ENCODE peak calls at places on chromosomes 13 and 19, in five cellular contexts. I is RWPE2, X is endodermal cell, B is aorta, L is cardiac muscle cell. O is an unnamed sample. For H3K36me3, the result is how much of the 10 kb centered on the place peaks cover.

GRCh38 chr13:40076765-40077362 is 421.4 kb downstream of the COG6 start:
- DNase-seq in I (no peak), B (no peak), X (no peak), L (no peak), O (no peak)

GRCh38 chr19:12959482-12959881 is 2.5 kb upstream of the GADD45GIP1 start:
- DNase-seq in I (no peak), L (no peak), B (no peak), X (no peak), O (no peak)

GRCh38 chr19:17527326-17527725 is 15.9 kb downstream of the PGLS start:
- DNase-seq in B (no peak), X (no peak), I (no peak), L (no peak), O (no peak)

GRCh38 chr13:23407996-23408395 is 25.5 kb downstream of the SACS start:
- DNase-seq in I (no peak), X (no peak), B (no peak), L (no peak), O (no peak)

GRCh38 chr13:114105351-114106225 is 26.8 kb downstream of the RASA3 start:
- DNase-seq in X (peak), B (peak), L (peak), I (peak), O (peak)

GRCh38 chr13:81597101-81597500 is 1256.2 kb upstream of the SPRY2 start:
- DNase-seq in B (no peak), X (no peak), I (no peak), L (no peak), O (no peak)

GRCh38 chr19:36916991-36917390 is 859 bp downstream of the ZNF568 start:
- DNase-seq in X (peak), B (no peak), I (no peak), L (peak), O (no peak)

GRCh38 chr13:70384156-70384555 is 275.9 kb upstream of the KLHL1 start:
- DNase-seq in B (no peak), I (no peak), L (no peak), X (no peak), O (no peak)

GRCh38 chr19:55041627-55042343 is 3.7 kb upstream of the GP6 start:
- DNase-seq in B (no peak), L (no peak), I (no peak), X (no peak), O (no peak)

GRCh38 chr13:59776924-59777690 is 386.6 kb downstream of the DIAPH3 start:
- DNase-seq in B (no peak), I (no peak), L (no peak), X (no peak), O (no peak)

GRCh38 chr19:17847538-17848366 is at the start of gene JAK3:
- DNase-seq in L (peak), B (peak), I (no peak), X (peak), O (no peak)

GRCh38 chr13:23613971-23614370 is 43.8 kb downstream of the TNFRSF19 start:
- DNase-seq in X (no peak), B (no peak), L (no peak), I (no peak), O (no peak)

GRCh38 chr13:44667950-44668349 is 91.8 kb upstream of the TSC22D1 start:
- DNase-seq in B (no peak), I (no peak), L (no peak), X (no peak), O (no peak)

GRCh38 chr13:87035538-87035937 is 635.6 kb upstream of the SLITRK5 start:
- DNase-seq in B (no peak), I (no peak), L (no peak), X (no peak), O (no peak)

GRCh38 chr13:97946951-97947588 is 6.4 kb upstream of the IPO5 start:
- DNase-seq in X (no peak), B (no peak), I (peak), L (no peak), O (no peak)

GRCh38 chr19:36225219-36225892 is 10.4 kb downstream of the ZNF146 start:
- DNase-seq in X (no peak), B (no peak), L (no peak), I (no peak), O (no peak)

GRCh38 chr19:41373993-41374392 is 2.3 kb upstream of the TMEM91 start:
- DNase-seq in I (no peak), B (peak), L (no peak), X (no peak), O (peak)

GRCh38 chr19:4196009-4196408 is 13.5 kb downstream of the ANKRD24 start:
- DNase-seq in I (no peak), X (no peak), L (no peak), B (no peak), O (no peak)

GRCh38 chr13:29754486-29754806 is 96.0 kb downstream of the UBL3 start:
- DNase-seq in I (no peak), X (peak), L (no peak), B (no peak), O (no peak)

GRCh38 chr19:35278578-35279284 is 3.6 kb upstream of the HAMP start:
- DNase-seq in I (peak), L (no peak), B (no peak), X (no peak), O (no peak)

GRCh38 chr19:29785955-29786589 is 25.7 kb upstream of the CCNE1 start:
- DNase-seq in X (peak), L (no peak), B (no peak), I (no peak), O (no peak)

GRCh38 chr19:55067869-55068268 is 4.9 kb upstream of the RDH13 start:
- DNase-seq in L (no peak), I (no peak), B (no peak), X (no peak), O (no peak)

GRCh38 chr13:30847697-30848307 is 58.3 kb upstream of the MEDAG start:
- DNase-seq in L (no peak), I (no peak), B (no peak), X (no peak), O (peak)

GRCh38 chr13:27662738-27663470 is 41.2 kb downstream of the POLR1D start:
- DNase-seq in B (no peak), X (no peak), I (no peak), L (no peak), O (no peak)

GRCh38 chr13:41905600-41906254 is 55.2 kb downstream of the VWA8 start:
- DNase-seq in L (peak), B (no peak), X (no peak), I (no peak), O (no peak)

GRCh38 chr13:50119593-50119992 is 104.3 kb downstream of the KCNRG start:
- DNase-seq in L (peak), X (no peak), I (no peak), B (no peak), O (no peak)

GRCh38 chr13:45781553-45782326 is 69.8 kb downstream of the SIAH3 start:
- DNase-seq in B (peak), L (no peak), X (no peak), I (peak), O (peak)

GRCh38 chr13:40613192-40613818 is 53.1 kb downstream of the FOXO1 start:
- DNase-seq in X (no peak), I (no peak), L (peak), B (no peak), O (peak)

GRCh38 chr13:99981115-99982020 is at the start of gene ZIC2:
- DNase-seq in I (no peak), X (peak), L (peak), B (no peak), O (no peak)

GRCh38 chr13:49348748-49349147 is 95.1 kb downstream of the CAB39L start:
- DNase-seq in B (no peak), I (no peak), X (peak), L (no peak), O (no peak)

GRCh38 chr19:38713227-38713649 is 31.0 kb downstream of the CAPN12 start:
- DNase-seq in L (no peak), I (no peak), X (no peak), B (no peak), O (peak)

GRCh38 chr19:38714354-38714778 is 29.9 kb downstream of the CAPN12 start:
- DNase-seq in B (no peak), I (no peak), L (no peak), X (no peak), O (no peak)

GRCh38 chr19:38712161-38712748 is 32.0 kb downstream of the CAPN12 start:
- DNase-seq in X (no peak), B (no peak), I (no peak), L (no peak), O (no peak)

GRCh38 chr19:38715540-38715939 is 28.7 kb downstream of the CAPN12 start:
- DNase-seq in X (no peak), L (no peak), B (no peak), I (no peak), O (no peak)

DNA sequence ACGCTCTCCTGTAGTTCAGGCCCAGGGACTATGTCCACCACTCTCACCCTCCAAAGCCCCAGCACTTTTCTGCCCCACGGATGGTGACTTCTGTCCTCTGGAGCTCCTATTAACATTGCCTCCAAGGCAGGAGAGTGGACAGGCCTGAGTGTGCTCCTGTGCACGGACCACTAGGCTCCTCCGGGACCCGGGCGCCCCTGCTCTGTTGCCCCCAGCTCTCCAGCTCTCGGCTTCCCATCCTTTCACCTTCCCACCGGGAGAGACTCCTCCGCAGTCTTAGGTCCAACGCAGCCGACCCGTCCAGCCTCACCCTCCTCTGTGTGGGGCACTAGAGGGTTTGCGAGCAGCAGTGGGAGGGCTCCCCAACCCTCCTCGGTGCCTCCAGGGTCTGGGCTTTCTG is 30.4 kb downstream of the CAPN12 start:
- DNase-seq in X (no peak), I (no peak), B (no peak), L (no peak), O (no peak)
- H3K36me3 ChIP-seq in X (half or more), I (half or more), B (under half), L (under half), O (under half)

GRCh38 chr19:9161427-9161826 is 17.4 kb upstream of the OR7D2 start:
- DNase-seq in X (no peak), I (no peak), L (no peak), B (no peak), O (no peak)
- H3K36me3 ChIP-seq in X (half or more), I (half or more), L (half or more), B (under half), O (under half)

GRCh38 chr19:869245-870177 is 10.0 kb downstream of the CFD start:
- DNase-seq in I (peak), L (no peak), X (peak), B (peak), O (peak)

GRCh38 chr19:868458-869244 is 9.2 kb downstream of the CFD start:
- DNase-seq in B (no peak), X (peak), I (no peak), L (no peak), O (no peak)

GRCh38 chr19:870963-871401 is 11.5 kb downstream of the CFD start:
- DNase-seq in L (no peak), X (peak), B (no peak), I (no peak), O (no peak)

GRCh38 chr19:871446-872265 is 12.2 kb downstream of the CFD start:
- DNase-seq in B (no peak), I (no peak), L (peak), X (peak), O (no peak)

GRCh38 chr19:870314-870713 is 10.8 kb downstream of the CFD start:
- DNase-seq in I (no peak), B (no peak), X (no peak), L (no peak), O (no peak)
- H3K36me3 ChIP-seq in I (under half), B (under half), X (under half), L (under half), O (under half)

GRCh38 chr19:14405758-14406644 is 13.1 kb downstream of the DDX39A start:
- DNase-seq in B (peak), L (peak), I (peak), X (peak), O (peak)
- H3K36me3 ChIP-seq in B (under half), L (under half), I (half or more), X (under half), O (under half)

GRCh38 chr13:61838568-61838967 is 422.9 kb upstream of the PCDH20 start:
- DNase-seq in I (no peak), L (no peak), B (no peak), X (no peak), O (no peak)

GRCh38 chr13:61833228-61833627 is 417.6 kb upstream of the PCDH20 start:
- DNase-seq in L (no peak), I (no peak), B (no peak), X (no peak), O (no peak)
- H3K36me3 ChIP-seq in L (under half), I (under half), B (under half), X (under half), O (under half)

GRCh38 chr19:32368781-32369180 is 23.4 kb downstream of the ZNF507 start:
- DNase-seq in L (no peak), B (no peak), I (no peak), X (no peak), O (no peak)
- H3K36me3 ChIP-seq in L (under half), B (under half), I (half or more), X (half or more), O (under half)

GRCh38 chr19:40337107-40337506 is 11.1 kb downstream of the C19orf47 start:
- DNase-seq in B (no peak), I (no peak), L (no peak), X (no peak), O (no peak)
- H3K36me3 ChIP-seq in B (under half), I (under half), L (under half), X (under half), O (under half)

GRCh38 chr19:47726467-47726866 is 13.2 kb downstream of the EHD2 start:
- DNase-seq in X (no peak), B (no peak), L (no peak), I (no peak), O (no peak)

GRCh38 chr19:47723573-47723923 is 10.3 kb downstream of the EHD2 start:
- DNase-seq in B (no peak), I (no peak), X (no peak), L (no peak), O (peak)

GRCh38 chr19:47729799-47730520 is 15.4 kb upstream of the NOP53 start:
- DNase-seq in X (peak), I (no peak), B (peak), L (peak), O (peak)

GRCh38 chr19:47729468-47729798 is 15.9 kb upstream of the NOP53 start:
- DNase-seq in I (peak), X (peak), L (no peak), B (peak), O (peak)

GRCh38 chr19:47725759-47726401 is 12.7 kb downstream of the EHD2 start:
- DNase-seq in I (peak), B (no peak), L (no peak), X (no peak), O (no peak)
- H3K36me3 ChIP-seq in I (half or more), B (under half), L (under half), X (under half), O (under half)

GRCh38 chr13:89950225-89950624 is 1397.3 kb upstream of the MIR17HG start:
- DNase-seq in B (no peak), L (no peak), X (no peak), I (no peak), O (no peak)
- H3K36me3 ChIP-seq in B (under half), L (under half), X (under half), I (under half), O (under half)

DNA sequence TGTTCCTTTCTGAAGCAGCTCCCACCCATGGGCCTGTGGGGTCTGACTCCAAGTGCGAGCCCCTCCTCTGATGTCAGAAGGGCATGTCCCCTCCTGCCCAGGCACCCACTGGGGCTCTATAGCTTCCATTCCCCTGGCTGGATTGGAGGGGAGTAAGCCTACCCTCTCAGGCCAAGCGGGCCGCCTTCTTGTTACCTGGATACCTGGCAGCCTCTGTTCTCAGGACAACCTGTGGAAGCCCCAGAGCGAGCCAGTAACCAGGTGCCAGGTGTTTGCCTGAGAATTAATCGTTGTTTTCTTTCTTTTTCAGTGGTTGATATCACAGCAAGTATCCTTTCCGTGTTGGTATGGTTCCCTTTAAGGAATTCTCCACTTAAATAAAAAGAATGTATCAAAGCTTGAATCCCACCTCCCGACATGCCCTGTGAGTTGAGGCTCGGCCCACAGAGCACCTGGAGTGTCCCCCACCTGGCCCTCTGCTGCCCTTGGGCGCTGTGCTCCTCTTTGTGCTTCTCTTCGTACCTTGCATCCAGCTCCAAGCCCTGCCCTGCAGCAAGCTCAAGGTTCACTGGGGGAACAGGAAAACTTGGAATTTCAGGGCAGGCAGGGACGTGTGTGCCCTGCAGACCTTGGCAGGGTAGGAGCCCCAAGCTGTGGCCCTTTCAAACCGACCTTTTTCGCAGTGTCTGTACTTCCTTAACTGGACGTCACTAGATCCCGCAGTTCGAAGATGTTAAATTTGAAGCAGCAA is 15.0 kb downstream of the MAU2 start:
- DNase-seq in X (no peak), L (no peak), B (no peak), I (no peak), O (no peak)
- H3K36me3 ChIP-seq in X (under half), L (under half), B (under half), I (under half), O (under half)